ENCODE peak calls at places on chromosome 1, in eight cellular contexts. G is IMR-90, H is endodermal cell, X is SK-N-SH, C is neural progenitor cell, Y is endothelial cell of umbilical vein, B is colonic mucosa, N is keratinocyte. Z is an unnamed sample.

GRCh38 chr1:223747838-223748335 is 35.5 kb downstream of the CAPN2 start:
- DNase-seq in X (no peak), B (peak; percentile 67), H (no peak), Y (peak; percentile 55), G (peak; percentile 50), N (no peak), C (no peak), Z (no peak)

GRCh38 chr1:103220503-103221095 is 112.3 kb upstream of the COL11A1 start:
- DNase-seq in Y (no peak), H (no peak), B (no peak), C (no peak), X (no peak), N (no peak), G (peak; percentile 69), Z (no peak)

GRCh38 chr1:104765115-104765514 is 1015.4 kb downstream of the AMY1C start:
- DNase-seq in H (no peak), G (no peak), X (no peak), N (no peak), Y (no peak), B (no peak), C (no peak), Z (no peak)

GRCh38 chr1:163528710-163529348 is 207.1 kb downstream of the NUF2 start:
- DNase-seq in G (peak; percentile 15), C (peak; percentile 13), B (peak; percentile 26), N (no peak), Y (peak; percentile 48), X (peak; percentile 21), H (no peak), Z (peak; percentile 59)

GRCh38 chr1:217048104-217048707 is 325.0 kb upstream of the ESRRG start:
- DNase-seq in Y (no peak), G (no peak), B (no peak), C (peak; percentile 42), H (peak; percentile 90), N (no peak), X (peak; percentile 2), Z (no peak)

GRCh38 chr1:115874929-115875328 is 34.0 kb upstream of the NHLH2 start:
- DNase-seq in B (no peak), N (no peak), C (no peak), Y (no peak), G (peak; percentile 47), H (no peak), X (no peak), Z (no peak)

GRCh38 chr1:48235652-48236051 is 13.1 kb downstream of the SLC5A9 start:
- DNase-seq in X (no peak), B (no peak), C (no peak), H (no peak), Y (no peak), G (no peak), N (no peak), Z (no peak)

GRCh38 chr1:41354956-41355355 is 6.3 kb upstream of the FOXO6 start:
- DNase-seq in H (peak; percentile 51), N (no peak), Y (no peak), C (peak; percentile 7), X (no peak), B (peak; percentile 14), G (no peak), Z (no peak)

GRCh38 chr1:15038232-15039016 is 115.1 kb upstream of the TMEM51 start:
- DNase-seq in X (peak; percentile 55), G (peak; percentile 33), Y (no peak), N (no peak), C (peak; percentile 59), H (peak; percentile 83), B (no peak), Z (peak; percentile 46)

GRCh38 chr1:50717327-50717726 is 242.7 kb downstream of the FAF1 start:
- DNase-seq in B (no peak), C (no peak), Y (no peak), N (no peak), G (no peak), H (no peak), X (no peak), Z (no peak)

GRCh38 chr1:209989525-209989924 is 51.5 kb downstream of the SYT14 start:
- DNase-seq in B (no peak), Y (peak; percentile 31), N (no peak), G (peak; percentile 34), X (peak; percentile 28), C (no peak), H (no peak), Z (peak; percentile 56)

GRCh38 chr1:108079550-108079949 is 114.6 kb upstream of the VAV3 start:
- DNase-seq in Y (no peak), G (no peak), H (no peak), X (no peak), B (no peak), C (no peak), N (no peak), Z (no peak)

GRCh38 chr1:43318831-43319230 is 18.0 kb downstream of the TIE1 start:
- DNase-seq in H (peak; percentile 24), C (no peak), B (no peak), Y (no peak), G (no peak), X (no peak), N (no peak), Z (no peak)

GRCh38 chr1:151494741-151495281 is 16.4 kb upstream of the CGN start:
- DNase-seq in Y (peak; percentile 86), H (peak; percentile 90), B (no peak), N (peak; percentile 52), G (peak; percentile 56), X (no peak), C (peak; percentile 68), Z (no peak)

GRCh38 chr1:29280780-29281131 is 44.4 kb downstream of the PTPRU start:
- DNase-seq in G (peak; percentile 59), C (no peak), N (peak; percentile 44), B (no peak), X (no peak), Y (peak; percentile 11), H (peak; percentile 43), Z (no peak)

GRCh38 chr1:180916771-180917170 is 4.1 kb downstream of the KIAA1614 start:
- DNase-seq in B (no peak), C (no peak), X (peak; percentile 45), Y (no peak), N (no peak), H (peak; percentile 47), G (no peak), Z (no peak)

GRCh38 chr1:180919183-180919700 is 6.5 kb downstream of the KIAA1614 start:
- DNase-seq in N (no peak), H (peak; percentile 39), G (no peak), B (no peak), X (no peak), C (no peak), Y (no peak), Z (no peak)

GRCh38 chr1:180916012-180916770 is 3.5 kb downstream of the KIAA1614 start:
- DNase-seq in C (no peak), H (peak; percentile 51), N (no peak), Y (no peak), B (no peak), X (no peak), G (no peak), Z (no peak)

GRCh38 chr1:180918519-180918918 is 5.8 kb downstream of the KIAA1614 start:
- DNase-seq in G (no peak), B (no peak), N (no peak), Y (no peak), C (no peak), H (peak; percentile 38), X (no peak), Z (peak; percentile 63)

DNA sequence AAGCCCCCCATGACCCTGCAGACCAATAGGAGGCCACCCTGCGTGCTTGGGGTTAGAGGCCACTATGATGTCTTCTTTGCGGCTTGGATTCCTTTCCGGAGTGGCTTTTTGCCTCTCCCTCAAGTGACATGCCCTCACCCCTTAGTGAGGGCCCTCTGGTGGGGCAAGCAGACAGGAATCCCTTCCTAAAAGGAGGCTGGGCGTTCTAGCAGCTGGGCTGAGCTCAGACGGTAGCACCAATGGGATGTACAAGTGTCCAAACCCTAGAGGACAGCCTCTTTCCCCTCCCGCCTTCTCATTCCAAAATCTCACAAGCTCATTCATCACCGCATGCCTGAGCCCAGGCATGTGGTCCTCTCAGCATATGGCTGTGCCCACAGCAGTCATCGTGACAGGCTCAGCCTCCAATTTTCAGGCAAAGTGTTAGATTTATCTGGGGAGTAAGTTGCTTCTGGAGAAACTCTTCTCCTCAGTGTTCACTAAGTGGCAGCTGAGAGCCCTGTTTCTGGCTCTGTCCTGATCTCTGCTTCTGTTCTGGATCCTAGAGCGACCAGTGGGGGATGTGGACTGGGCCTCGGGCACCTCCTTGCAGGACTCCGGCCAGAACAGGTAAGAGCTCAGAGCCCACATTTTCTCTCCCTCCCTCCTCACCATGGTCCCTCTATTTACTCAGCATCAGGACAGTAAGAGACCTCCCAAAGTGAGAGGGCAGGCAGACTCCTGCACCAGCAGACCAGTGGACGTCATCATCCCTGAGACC is 4.8 kb downstream of the KIAA1614 start:
- DNase-seq in G (peak; percentile 15), H (peak; percentile 74), X (no peak), B (no peak), Y (no peak), C (peak; percentile 69), N (no peak), Z (no peak)
- TF ChIP-seq CTCF in G (peak; percentile 11), H (peak; percentile 65), X (no peak), B (no peak), Y (peak; percentile 23), C (peak; percentile 39), N (no peak), Z (peak; percentile 11)

GRCh38 chr1:64356636-64357256 is 113.2 kb upstream of the CACHD1 start:
- DNase-seq in B (no peak), G (no peak), Y (no peak), N (no peak), H (peak; percentile 88), C (peak; percentile 8), X (no peak), Z (no peak)
- H3K9ac ChIP-seq in B (no peak overlapping the region), G (no peak overlapping the region), Y (no peak overlapping the region), N (no peak overlapping the region), H (no peak overlapping the region), C (no peak overlapping the region), X (no peak overlapping the region), Z (no peak overlapping the region)

GRCh38 chr1:63203641-63204040 is 118.7 kb upstream of the FOXD3 start:
- DNase-seq in Y (no peak), C (no peak), G (no peak), X (no peak), N (no peak), H (no peak), B (no peak), Z (no peak)

GRCh38 chr1:63199666-63200065 is 122.7 kb upstream of the FOXD3 start:
- DNase-seq in B (no peak), Y (no peak), N (no peak), H (peak; percentile 69), C (peak; percentile 62), G (no peak), X (peak; percentile 36), Z (no peak)

DNA sequence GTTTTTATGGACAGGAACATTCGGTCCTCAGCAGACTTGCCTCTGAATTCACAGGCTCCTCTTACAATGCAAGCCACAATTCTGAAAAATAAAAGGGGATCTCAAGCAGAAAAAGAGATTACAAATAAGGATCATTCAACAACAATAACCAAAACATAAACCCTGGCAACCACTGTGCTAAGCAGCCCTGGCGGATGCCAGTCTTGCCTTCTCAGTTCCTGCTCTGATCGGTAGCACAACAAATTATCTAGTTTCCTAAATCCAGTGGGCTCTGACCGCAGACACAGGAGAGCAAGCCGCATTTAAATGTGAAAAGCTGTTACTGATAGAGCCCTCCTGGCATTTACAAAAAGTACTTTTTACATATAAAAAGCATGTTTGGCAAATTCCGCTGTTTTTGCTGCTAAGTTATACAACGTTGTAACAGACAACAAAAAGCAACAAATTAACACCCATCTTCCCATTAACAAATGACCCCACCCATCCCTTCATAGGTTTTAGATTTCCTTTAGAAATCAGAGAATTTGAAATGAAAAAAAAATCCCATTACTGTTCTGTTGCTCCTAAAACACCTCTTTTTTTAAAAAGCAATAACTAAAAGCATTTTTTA is 123.3 kb upstream of the FOXD3 start:
- DNase-seq in C (peak; percentile 73), Y (no peak), X (no peak), G (no peak), B (no peak), N (no peak), H (peak; percentile 68), Z (no peak)
- TF ChIP-seq CTCF in C (no peak), Y (no peak), X (no peak), G (no peak), B (no peak), N (no peak), H (no peak), Z (no peak)

GRCh38 chr1:183349201-183349711 is 68.9 kb downstream of the NMNAT2 start:
- DNase-seq in N (no peak), Y (no peak), H (no peak), B (no peak), X (no peak), C (peak; percentile 41), G (peak; percentile 52), Z (no peak)
- H3K9ac ChIP-seq in N (no peak overlapping the region), Y (no peak overlapping the region), H (no peak overlapping the region), B (no peak overlapping the region), X (no peak overlapping the region), C (no peak overlapping the region), G (no peak overlapping the region), Z (no peak overlapping the region)

Z was measured in MM.1S.